ENCODE peak calls at places on chromosome 1, in four cellular contexts. One of them, this sample, is unnamed.

GRCh38 chr1:107785506-107786213 is 179.3 kb downstream of the VAV3 start:
- DNase-seq in A549: no peak
- DNase-seq in ovary: no peak
- DNase-seq in heart left ventricle: no peak
- DNase-seq in this sample: no peak

GRCh38 chr1:40633563-40634376 is 31.7 kb downstream of the RIMS3 start:
- DNase-seq in A549: no peak
- DNase-seq in ovary: peak
- DNase-seq in heart left ventricle: peak
- DNase-seq in this sample: no peak

GRCh38 chr1:94578856-94579255 is 37.3 kb upstream of the F3 start:
- DNase-seq in A549: no peak
- DNase-seq in ovary: no peak
- DNase-seq in heart left ventricle: no peak
- DNase-seq in this sample: no peak

GRCh38 chr1:163875927-163876320 is 554.2 kb downstream of the NUF2 start:
- DNase-seq in A549: no peak
- DNase-seq in ovary: no peak
- DNase-seq in heart left ventricle: no peak
- DNase-seq in this sample: no peak

GRCh38 chr1:71861022-71861421 is 421.3 kb downstream of the NEGR1 start:
- DNase-seq in A549: no peak
- DNase-seq in ovary: no peak
- DNase-seq in heart left ventricle: no peak
- DNase-seq in this sample: no peak

GRCh38 chr1:26156285-26157038 is 2.4 kb upstream of the FAM110D start:
- DNase-seq in A549: peak
- DNase-seq in ovary: no peak
- DNase-seq in heart left ventricle: peak
- DNase-seq in this sample: no peak

GRCh38 chr1:164625004-164625617 is 66.1 kb downstream of the PBX1 start:
- DNase-seq in A549: no peak
- DNase-seq in ovary: no peak
- DNase-seq in heart left ventricle: no peak
- DNase-seq in this sample: no peak

GRCh38 chr1:116934586-116935207 is 25.0 kb downstream of the PTGFRN start:
- DNase-seq in A549: no peak
- DNase-seq in ovary: no peak
- DNase-seq in heart left ventricle: no peak
- DNase-seq in this sample: no peak

GRCh38 chr1:184596950-184597651 is 157.6 kb downstream of the EDEM3 start:
- DNase-seq in A549: no peak
- DNase-seq in ovary: no peak
- DNase-seq in heart left ventricle: no peak
- DNase-seq in this sample: no peak

GRCh38 chr1:234676103-234676594 is 66.2 kb upstream of the IRF2BP2 start:
- DNase-seq in A549: peak
- DNase-seq in ovary: peak
- DNase-seq in heart left ventricle: peak
- DNase-seq in this sample: peak

GRCh38 chr1:227314014-227314848 is 4.1 kb downstream of the CDC42BPA start:
- DNase-seq in A549: no peak
- DNase-seq in ovary: no peak
- DNase-seq in heart left ventricle: no peak
- DNase-seq in this sample: no peak

GRCh38 chr1:45620588-45621500 is 3.0 kb downstream of the CCDC17 start:
- DNase-seq in A549: no peak
- DNase-seq in ovary: no peak
- DNase-seq in heart left ventricle: no peak
- DNase-seq in this sample: no peak

GRCh38 chr1:45621895-45622266 is 2.0 kb downstream of the CCDC17 start:
- DNase-seq in A549: no peak
- DNase-seq in ovary: no peak
- DNase-seq in heart left ventricle: no peak
- DNase-seq in this sample: no peak

GRCh38 chr1:45622891-45623394 is 911 bp downstream of the CCDC17 start:
- DNase-seq in A549: no peak
- DNase-seq in ovary: peak
- DNase-seq in heart left ventricle: peak
- DNase-seq in this sample: no peak

GRCh38 chr1:45622267-45622890 is 1.5 kb downstream of the CCDC17 start:
- DNase-seq in A549: no peak
- DNase-seq in ovary: peak
- DNase-seq in heart left ventricle: no peak
- DNase-seq in this sample: no peak

DNA sequence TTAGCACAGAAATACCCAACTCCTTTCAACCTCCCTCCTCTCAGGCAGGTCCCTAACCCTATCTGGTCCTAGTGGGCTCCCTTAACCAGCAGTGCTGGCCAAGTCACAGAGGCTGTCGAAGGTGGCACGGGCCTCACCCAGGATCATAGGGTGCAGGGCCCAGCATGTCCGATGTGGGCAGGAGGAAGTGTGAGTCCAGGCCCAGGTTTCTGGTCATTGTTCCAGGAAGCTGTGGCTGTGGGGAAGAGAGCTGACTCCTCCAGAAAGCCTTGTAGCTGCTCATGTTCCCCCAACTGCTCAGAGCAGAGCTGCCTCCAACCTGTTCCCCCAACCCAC is 2.4 kb downstream of the CCDC17 start:
- DNase-seq in A549: no peak
- DNase-seq in ovary: no peak
- DNase-seq in heart left ventricle: peak
- DNase-seq in this sample: no peak
- TF ChIP-seq POLR2A in A549: no peak
- TF ChIP-seq POLR2A in ovary: no peak
- TF ChIP-seq POLR2A in heart left ventricle: no peak
- TF ChIP-seq POLR2A in this sample: no peak

GRCh38 chr1:185920602-185921001 is 186.4 kb downstream of the HMCN1 start:
- DNase-seq in A549: no peak
- DNase-seq in ovary: no peak
- DNase-seq in heart left ventricle: no peak
- DNase-seq in this sample: no peak
- TF ChIP-seq POLR2A in A549: no peak
- TF ChIP-seq POLR2A in ovary: no peak
- TF ChIP-seq POLR2A in heart left ventricle: no peak
- TF ChIP-seq POLR2A in this sample: no peak

DNA sequence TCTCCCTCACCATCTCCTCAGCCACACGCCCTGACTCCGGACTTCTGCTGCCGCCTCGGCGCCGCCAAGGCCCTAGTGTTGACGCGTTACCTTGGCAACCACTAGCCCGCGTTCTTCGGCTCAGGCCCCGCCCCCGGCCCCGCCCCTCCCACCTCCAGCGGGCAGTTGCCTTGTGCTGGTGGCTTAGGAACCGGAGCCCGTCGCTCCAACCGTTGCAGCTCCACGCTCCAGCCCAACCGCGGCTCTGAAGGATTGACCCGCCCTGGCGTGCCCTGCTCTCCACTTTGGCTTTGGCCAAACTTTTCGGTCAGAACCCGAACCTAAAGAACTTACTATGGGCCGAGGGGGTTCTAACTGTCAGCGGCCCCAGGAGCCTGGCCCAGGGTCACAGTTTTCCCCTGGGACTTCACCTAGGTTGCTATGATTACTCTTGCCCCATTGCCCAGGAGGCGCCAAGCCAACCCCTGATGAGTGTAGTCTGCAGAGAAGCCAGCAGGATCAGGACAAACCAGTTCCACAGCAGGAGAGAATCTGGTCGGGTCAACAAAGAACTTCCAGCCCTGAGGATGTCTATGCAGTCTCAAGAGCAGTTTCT is at the start of gene CFAP45:
- DNase-seq in A549: no peak
- DNase-seq in ovary: peak
- DNase-seq in heart left ventricle: peak
- DNase-seq in this sample: no peak
- TF ChIP-seq POLR2A in A549: no peak
- TF ChIP-seq POLR2A in ovary: no peak
- TF ChIP-seq POLR2A in heart left ventricle: no peak
- TF ChIP-seq POLR2A in this sample: no peak

GRCh38 chr1:246566808-246567154 is 525 bp downstream of the CNST start:
- DNase-seq in A549: peak
- DNase-seq in ovary: no peak
- DNase-seq in heart left ventricle: peak
- DNase-seq in this sample: no peak
- TF ChIP-seq POLR2A in A549: no peak
- TF ChIP-seq POLR2A in ovary: no peak
- TF ChIP-seq POLR2A in heart left ventricle: no peak
- TF ChIP-seq POLR2A in this sample: no peak

DNA sequence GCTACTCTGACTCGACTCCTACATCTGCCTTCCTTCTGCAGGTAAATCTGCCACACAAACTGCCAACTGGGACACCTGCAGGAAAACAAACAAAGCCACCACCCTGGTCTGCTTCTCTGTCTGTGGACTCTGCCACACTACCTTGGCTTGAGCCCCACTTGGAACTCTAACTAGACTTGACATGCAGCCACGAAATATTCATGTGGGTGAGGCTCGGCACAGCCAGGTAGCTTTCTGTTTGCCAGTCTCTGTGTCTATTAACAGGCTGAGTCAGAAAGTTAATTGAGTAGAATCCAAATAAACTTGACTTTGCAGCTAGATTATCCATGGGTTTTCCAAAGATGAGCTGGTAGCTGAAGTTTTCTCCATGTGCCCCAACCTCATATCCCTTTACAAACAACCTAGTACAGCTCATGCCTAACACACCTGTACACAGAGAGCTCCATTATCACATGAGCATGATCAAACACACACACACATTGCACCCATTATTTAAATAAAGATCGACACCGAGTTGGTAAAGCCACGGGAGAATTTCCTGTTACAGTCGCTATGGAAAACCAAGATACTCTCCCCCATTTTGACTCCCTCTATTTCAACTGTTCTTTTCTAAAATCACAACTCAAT is 811 bp downstream of the C1orf116 start:
- DNase-seq in A549: no peak
- DNase-seq in ovary: no peak
- DNase-seq in heart left ventricle: no peak
- DNase-seq in this sample: no peak
- TF ChIP-seq POLR2A in A549: no peak
- TF ChIP-seq POLR2A in ovary: no peak
- TF ChIP-seq POLR2A in heart left ventricle: no peak
- TF ChIP-seq POLR2A in this sample: no peak

DNA sequence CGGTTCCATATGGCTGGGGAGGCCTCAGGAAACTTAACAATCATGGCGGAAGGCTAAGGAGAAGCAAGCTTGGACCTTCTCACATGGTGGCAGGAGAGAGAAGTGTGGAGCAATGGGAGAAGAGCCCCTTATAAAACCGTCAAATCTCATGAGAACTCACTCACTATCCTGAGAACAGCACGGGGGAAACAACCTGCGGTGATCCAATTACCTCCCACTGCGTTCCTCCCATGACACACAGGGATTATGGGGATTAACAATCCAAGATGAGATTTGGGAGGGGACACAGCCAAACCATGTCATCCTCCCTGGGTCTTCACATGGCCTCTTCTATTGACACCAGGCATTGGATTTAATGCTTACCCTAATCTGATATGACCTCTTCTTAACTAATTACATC is 455.1 kb upstream of the VAMP3 start:
- DNase-seq in A549: no peak
- DNase-seq in ovary: no peak
- DNase-seq in heart left ventricle: no peak
- DNase-seq in this sample: no peak
- TF ChIP-seq POLR2A in A549: no peak
- TF ChIP-seq POLR2A in ovary: no peak
- TF ChIP-seq POLR2A in heart left ventricle: no peak
- TF ChIP-seq POLR2A in this sample: no peak

DNA sequence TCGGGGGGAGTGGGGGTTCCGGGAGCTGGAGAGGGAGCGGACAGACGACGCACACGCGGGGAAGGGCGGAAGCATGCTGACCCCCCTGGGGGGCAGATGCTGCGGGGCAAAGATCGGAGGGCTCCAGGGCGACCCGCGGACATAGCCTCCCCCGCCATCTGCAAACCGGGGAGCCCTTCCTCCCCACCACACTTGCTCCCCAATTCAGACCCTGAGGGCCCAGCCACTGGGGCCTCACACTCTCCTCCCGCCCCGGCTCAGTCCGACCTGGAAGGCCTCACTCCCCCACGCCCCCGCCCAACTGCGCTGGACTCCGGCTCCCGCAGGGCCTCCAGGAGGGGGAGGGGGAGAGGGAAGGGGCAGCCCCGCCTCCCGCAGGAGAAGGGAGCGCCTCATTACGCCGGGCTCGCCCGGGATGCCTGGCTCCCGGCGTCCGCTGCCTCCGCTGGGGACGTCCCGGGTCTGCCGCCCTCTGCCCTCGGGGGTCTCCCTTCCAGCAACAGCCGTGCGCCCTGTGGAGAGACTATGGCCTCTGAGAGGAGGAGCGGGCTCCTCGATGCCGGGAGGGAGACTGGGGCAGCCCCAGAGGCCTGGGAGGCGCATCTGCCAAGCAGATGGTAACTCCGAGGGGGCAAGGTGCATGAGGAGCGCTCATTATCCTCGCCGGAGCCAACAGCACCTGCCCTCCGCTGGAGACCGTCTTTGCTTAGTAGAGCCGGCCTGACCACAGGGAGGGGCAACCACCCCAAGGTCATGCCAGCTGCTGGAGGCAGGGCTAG is 636 bp upstream of the CAMK2N1 start:
- DNase-seq in A549: peak
- DNase-seq in ovary: peak
- DNase-seq in heart left ventricle: peak
- DNase-seq in this sample: no peak
- TF ChIP-seq POLR2A in A549: peak
- TF ChIP-seq POLR2A in ovary: peak
- TF ChIP-seq POLR2A in heart left ventricle: no peak
- TF ChIP-seq POLR2A in this sample: no peak

DNA sequence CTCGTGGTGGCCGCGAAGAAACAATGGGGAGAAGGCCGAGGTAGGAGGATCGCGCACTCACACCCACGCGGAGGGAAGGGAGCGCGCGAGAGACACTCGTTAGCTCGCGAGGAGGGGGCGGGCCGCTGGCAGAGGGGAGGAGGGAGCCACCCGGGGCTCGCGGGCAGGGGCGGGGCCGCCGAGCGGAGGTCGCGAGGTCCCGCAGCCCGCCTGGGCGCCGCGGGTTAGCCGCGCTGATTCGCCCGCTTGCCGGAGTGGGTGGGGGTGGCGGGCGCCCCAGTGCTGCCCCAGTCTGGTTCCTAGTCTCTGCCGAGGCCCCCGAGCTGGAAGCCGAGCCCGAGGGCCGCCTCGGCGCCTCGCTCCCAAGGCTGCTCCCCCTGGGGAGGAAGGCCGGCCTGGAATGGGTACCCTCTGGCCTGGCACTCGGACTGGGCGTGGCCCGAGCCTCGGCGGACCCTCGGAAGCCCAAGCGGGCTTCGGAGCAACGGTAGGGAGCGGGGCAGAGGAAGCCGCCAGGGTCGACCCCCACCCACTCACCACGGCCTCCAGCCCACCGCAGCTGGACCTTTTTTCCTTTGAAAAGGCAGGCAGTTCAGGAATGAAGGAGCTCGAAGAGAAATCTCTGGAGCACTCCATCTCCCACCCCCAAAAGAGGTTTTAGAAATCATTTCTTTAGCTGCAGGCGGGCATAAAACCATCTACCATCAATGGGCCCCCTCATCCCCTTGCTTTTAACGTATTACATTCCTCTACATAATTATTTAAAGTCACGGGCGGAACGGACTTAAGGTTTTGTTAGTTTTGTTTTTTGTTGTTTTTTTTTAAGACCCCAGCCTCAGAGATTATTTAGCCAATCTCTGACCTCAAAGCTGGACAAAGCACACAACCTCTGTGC is 727 bp upstream of the TUT4 start:
- DNase-seq in A549: peak
- DNase-seq in ovary: peak
- DNase-seq in heart left ventricle: peak
- DNase-seq in this sample: peak
- TF ChIP-seq POLR2A in A549: peak
- TF ChIP-seq POLR2A in ovary: peak
- TF ChIP-seq POLR2A in heart left ventricle: peak
- TF ChIP-seq POLR2A in this sample: peak